ENCODE peak calls at places on chromosomes 6 and 20, in four cellular contexts. G is cardiac muscle cell; O is uterus; L is CD8-positive, alpha-beta T cell. W is an unnamed sample.

GRCh38 chr6:2739335-2739734 is 11.4 kb downstream of the MYLK4 start:
- DNase-seq in G (no peak), L (no peak), O (no peak), W (no peak)

GRCh38 chr6:134347916-134348805 is 30.2 kb upstream of the SGK1 start:
- DNase-seq in O (no peak), G (no peak), L (no peak), W (peak; percentile 75)

GRCh38 chr6:23016701-23017100 is 447.3 kb downstream of the HDGFL1 start:
- DNase-seq in G (no peak), O (no peak), L (no peak), W (no peak)

GRCh38 chr6:40419377-40419776 is 167.8 kb downstream of the LRFN2 start:
- DNase-seq in O (no peak), G (no peak), L (no peak), W (peak; percentile 70)

GRCh38 chr20:59027746-59028320 is 4.3 kb downstream of the ATP5F1E start:
- DNase-seq in O (no peak), L (no peak), G (no peak), W (no peak)

GRCh38 chr20:23928788-23929187 is 49.2 kb upstream of the CST5 start:
- DNase-seq in O (no peak), L (no peak), G (no peak), W (no peak)

GRCh38 chr6:163352011-163352685 is 62.4 kb upstream of the QKI start:
- DNase-seq in L (no peak), O (no peak), G (no peak), W (no peak)

GRCh38 chr6:88380618-88381288 is 214.6 kb upstream of the CNR1 start:
- DNase-seq in O (no peak), G (no peak), L (no peak), W (no peak)

GRCh38 chr20:5080384-5080877 is 39.3 kb downstream of the PCNA start:
- DNase-seq in G (no peak), O (peak; percentile 25), L (no peak), W (peak; percentile 74)

GRCh38 chr6:81515562-81516453 is 236.7 kb downstream of the TENT5A start:
- DNase-seq in G (no peak), L (no peak), O (peak; percentile 19), W (no peak)

GRCh38 chr6:53290547-53291510 is 57.9 kb downstream of the ELOVL5 start:
- DNase-seq in O (no peak), L (no peak), G (no peak), W (no peak)

GRCh38 chr6:151060096-151060741 is 179.5 kb upstream of the AKAP12 start:
- DNase-seq in G (no peak), O (no peak), L (no peak), W (no peak)

GRCh38 chr6:90401933-90402830 is 105.5 kb upstream of the BACH2 start:
- DNase-seq in L (peak; percentile 26), G (no peak), O (no peak), W (no peak)

GRCh38 chr6:133623621-133624020 is 265.3 kb upstream of the TCF21 start:
- DNase-seq in L (no peak), O (no peak), G (no peak), W (no peak)

GRCh38 chr6:118908441-118908840 is 14.5 kb downstream of the ASF1A start:
- DNase-seq in O (no peak), G (no peak), L (no peak), W (no peak)

GRCh38 chr6:13431059-13431656 is 56.2 kb downstream of the GFOD1 start:
- DNase-seq in L (no peak), G (no peak), O (no peak), W (no peak)

GRCh38 chr6:15672291-15672690 is 9.5 kb upstream of the DTNBP1 start:
- DNase-seq in G (no peak), L (no peak), O (no peak), W (no peak)

GRCh38 chr6:132548746-132549463 is 3.6 kb upstream of the TAAR8 start:
- DNase-seq in O (no peak), G (no peak), L (no peak), W (no peak)

GRCh38 chr6:29200767-29201662 is 30.3 kb downstream of the OR2J2 start:
- DNase-seq in L (no peak), G (no peak), O (no peak), W (no peak)

GRCh38 chr20:51446656-51447055 is 95.9 kb downstream of the NFATC2 start:
- DNase-seq in O (peak; percentile 54), L (no peak), G (no peak), W (peak; percentile 47)

DNA sequence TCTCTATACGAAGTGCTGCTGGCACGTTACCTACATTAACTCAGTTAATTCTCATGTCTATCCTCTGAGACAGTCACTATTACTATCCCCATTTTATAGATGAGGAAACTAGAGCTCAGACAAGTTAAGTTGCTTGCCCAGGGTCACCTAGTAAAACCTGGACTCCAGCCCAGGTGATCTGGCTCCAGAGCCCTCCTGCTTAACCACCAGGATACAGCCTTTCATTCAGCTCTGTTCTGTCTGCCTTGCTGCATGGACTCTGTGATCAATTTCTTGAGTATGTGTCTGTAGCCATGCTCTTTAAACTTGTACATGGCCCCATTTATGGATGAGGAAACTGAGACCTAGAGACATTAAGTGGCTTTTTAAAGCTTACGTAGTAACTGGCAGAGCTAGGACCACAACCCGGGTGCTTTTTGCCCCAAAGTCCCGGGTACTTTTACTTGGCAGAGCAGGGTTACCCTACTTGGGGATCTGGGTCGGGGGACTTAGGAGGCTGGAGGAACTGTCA is 4.7 kb downstream of the CDKN1A start:
- DNase-seq in L (no peak), O (no peak), G (no peak), W (no peak)
- H3K4me3 ChIP-seq in L (no peak overlapping the region), O (no peak overlapping the region), G (no peak overlapping the region), W (peak overlapping the region; percentile 91)

DNA sequence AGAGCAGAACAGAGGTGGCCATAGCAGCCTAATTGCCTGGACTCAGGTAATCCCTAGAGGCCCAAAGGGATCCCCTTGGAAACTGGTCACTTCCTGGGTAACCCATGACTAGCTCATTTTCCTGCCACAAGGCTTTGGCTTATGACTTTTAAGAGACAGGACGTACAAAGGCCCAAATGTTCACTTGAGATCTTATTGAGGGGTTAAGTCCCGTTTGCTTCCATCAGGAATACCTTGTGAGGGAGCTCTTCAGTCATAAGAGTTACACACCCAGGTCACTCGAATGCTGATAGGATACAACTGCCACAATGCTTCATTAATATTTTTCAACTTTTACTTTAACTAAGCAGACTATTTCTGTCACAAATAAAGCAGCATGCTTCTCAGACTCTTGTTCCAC is 51.7 kb downstream of the TMEM170B start:
- DNase-seq in G (no peak), L (no peak), O (no peak), W (no peak)
- TF ChIP-seq CTCF in G (no peak), L (no peak), O (no peak), W (no peak)

GRCh38 chr6:149456311-149457021 is 28.3 kb downstream of the ZC3H12D start:
- DNase-seq in O (no peak), G (no peak), L (no peak), W (no peak)
- H3K27ac ChIP-seq in O (no peak overlapping the region), G (no peak overlapping the region), L (no peak overlapping the region), W (no peak overlapping the region)

GRCh38 chr6:26473429-26473757 is 15.6 kb downstream of the BTN2A1 start:
- DNase-seq in G (no peak), L (no peak), O (no peak), W (no peak)
- H3K4me3 ChIP-seq in G (no peak overlapping the region), L (peak overlapping the region; percentile 64), O (peak overlapping the region; percentile 45), W (peak overlapping the region; percentile 68)

GRCh38 chr6:106460481-106460880 is 100.0 kb downstream of the CRYBG1 start:
- DNase-seq in G (no peak), L (no peak), O (no peak), W (no peak)
- TF ChIP-seq CTCF in G (no peak), L (no peak), O (no peak), W (no peak)

GRCh38 chr20:35885212-35885611 is 69.1 kb downstream of the SCAND1 start:
- DNase-seq in G (no peak), L (no peak), O (no peak), W (no peak)
- H3K27ac ChIP-seq in G (no peak overlapping the region), L (no peak overlapping the region), O (peak overlapping the region; percentile 89), W (peak overlapping the region; percentile 80)

DNA sequence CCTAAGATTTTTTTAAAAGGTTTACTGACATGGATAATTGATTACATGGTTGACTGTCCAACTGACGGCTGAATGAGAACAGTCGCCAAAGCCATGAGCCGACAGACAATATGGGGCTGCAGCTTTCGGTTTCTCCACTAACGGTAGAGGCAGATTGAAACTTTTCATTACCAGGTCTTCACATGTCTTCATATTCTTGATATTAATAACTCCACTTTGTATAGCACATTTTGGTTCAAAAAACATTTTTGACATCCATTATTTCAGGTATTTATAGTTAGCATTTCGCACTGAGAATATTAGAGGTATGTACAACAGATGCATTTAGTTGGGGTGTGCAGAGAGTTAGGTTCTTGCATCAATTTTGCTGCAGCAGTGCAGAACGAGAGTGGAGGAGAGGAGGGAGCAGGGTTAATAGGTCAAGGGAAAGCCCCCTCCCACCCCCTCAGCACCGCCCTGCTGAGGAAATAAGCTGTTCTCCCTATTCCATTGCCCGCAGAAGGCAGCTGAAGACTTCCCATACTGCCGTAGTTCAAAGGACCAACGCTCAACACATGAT is 73.5 kb upstream of the ADTRP start:
- DNase-seq in L (no peak), O (no peak), G (no peak), W (no peak)
- H3K4me3 ChIP-seq in L (no peak overlapping the region), O (no peak overlapping the region), G (no peak overlapping the region), W (peak overlapping the region; percentile 48)

W was measured in psoas muscle.